ENCODE peak calls at places on chromosome 11, in ten cellular contexts. B is NCI-H1930; G is hippocampal formation; A is naive B cell; Z is heart right ventricle; D is NCI-H526 treated with DMSO at 0.1 percent for 48 hours; U is OCI-M1; Q is NCI-H774; Y is activated naive CD4-positive, alpha-beta T cell; X is activated T-cell treated with anti-CD3 and anti-CD28 coated beads, Interleukin-2, amount 50 U/mL, for 1 hour. I is an unnamed sample.

GRCh38 chr11:86174101-86175046 is 70.2 kb upstream of the EED start:
- DNase-seq in Y (no peak), D (no peak), Q (no peak), G (peak; percentile 15), Z (peak; percentile 91), U (peak; percentile 99), A (no peak), B (no peak), X (no peak), I (no peak)

GRCh38 chr11:107859459-107860239 is 1.1 kb upstream of the SLC35F2 start:
- DNase-seq in B (peak; percentile 18), Y (no peak), D (peak; percentile 75), Z (peak; percentile 11), Q (peak; percentile 60), X (peak; percentile 37), G (no peak), A (peak; percentile 17), U (peak; percentile 7), I (no peak)

GRCh38 chr11:129018991-129019390 is 76.3 kb upstream of the TP53AIP1 start:
- DNase-seq in Z (no peak), X (no peak), D (no peak), G (no peak), Y (no peak), A (no peak), U (no peak), Q (no peak), B (no peak), I (no peak)

GRCh38 chr11:74846770-74847169 is 98.1 kb downstream of the RNF169 start:
- DNase-seq in D (no peak), Y (no peak), Z (no peak), G (no peak), U (no peak), X (no peak), A (no peak), B (no peak), Q (no peak), I (no peak)

GRCh38 chr11:124276081-124276480 is 19.9 kb downstream of the OR8G5 start:
- DNase-seq in X (no peak), A (no peak), D (no peak), B (no peak), Q (no peak), Y (no peak), Z (no peak), U (peak; percentile 94), G (no peak), I (no peak)

GRCh38 chr11:126890561-126890960 is 110.0 kb downstream of the KIRREL3 start:
- DNase-seq in X (no peak), U (no peak), B (no peak), Q (no peak), Z (no peak), Y (no peak), G (peak; percentile 65), A (no peak), D (no peak), I (peak; percentile 84)

GRCh38 chr11:44909557-44909956 is 41.1 kb downstream of the TP53I11 start:
- DNase-seq in D (no peak), U (no peak), Z (no peak), Y (no peak), X (no peak), G (no peak), Q (no peak), B (no peak), A (no peak), I (no peak)

GRCh38 chr11:19980957-19981669 is 179.2 kb downstream of the DBX1 start:
- DNase-seq in U (peak; percentile 93), G (no peak), B (no peak), D (peak; percentile 72), X (no peak), Y (no peak), Q (peak; percentile 7), A (no peak), Z (no peak), I (no peak)

GRCh38 chr11:79054636-79055035 is 386.2 kb downstream of the TENM4 start:
- DNase-seq in U (no peak), A (no peak), Q (no peak), D (no peak), B (no peak), X (no peak), Z (no peak), G (no peak), Y (no peak), I (no peak)

GRCh38 chr11:44941286-44942021 is 9.2 kb downstream of the TP53I11 start:
- DNase-seq in Y (no peak), Z (no peak), U (no peak), A (no peak), X (no peak), D (no peak), Q (no peak), G (no peak), B (no peak), I (no peak)

GRCh38 chr11:250740-251299 is 14.0 kb downstream of the PSMD13 start:
- DNase-seq in X (peak; percentile 86), A (peak; percentile 74), Y (peak; percentile 46), B (no peak), D (no peak), G (peak; percentile 16), Q (no peak), U (peak; percentile 72), Z (peak; percentile 48), I (peak; percentile 29)

GRCh38 chr11:75771646-75772410 is 3.2 kb downstream of the DGAT2 start:
- DNase-seq in Y (no peak), X (no peak), D (no peak), G (no peak), B (no peak), U (peak; percentile 60), Z (no peak), A (no peak), Q (no peak), I (no peak)

GRCh38 chr11:68969386-68969785 is 11.4 kb downstream of the MRGPRD start:
- DNase-seq in Q (no peak), B (no peak), G (no peak), D (no peak), U (no peak), X (no peak), Z (no peak), A (no peak), Y (no peak), I (no peak)

GRCh38 chr11:116507849-116508695 is 264.7 kb downstream of the BUD13 start:
- DNase-seq in D (no peak), B (no peak), U (no peak), A (no peak), Q (no peak), Z (no peak), X (no peak), Y (no peak), G (no peak), I (no peak)

GRCh38 chr11:120715239-120715638 is 203.7 kb downstream of the GRIK4 start:
- DNase-seq in G (no peak), Y (no peak), A (no peak), U (peak; percentile 70), Q (no peak), Z (no peak), B (no peak), X (no peak), D (no peak), I (no peak)

GRCh38 chr11:119480375-119481020 is 57.5 kb upstream of the THY1 start:
- DNase-seq in A (no peak), B (no peak), X (no peak), Y (no peak), G (no peak), Z (no peak), Q (no peak), U (no peak), D (no peak), I (no peak)

GRCh38 chr11:111860257-111860656 is 11.1 kb downstream of the ALG9 start:
- DNase-seq in B (no peak), D (no peak), Q (no peak), U (no peak), Y (no peak), X (no peak), Z (no peak), G (no peak), A (no peak), I (no peak)

GRCh38 chr11:20192641-20193040 is 32.4 kb upstream of the DBX1 start:
- DNase-seq in X (no peak), Q (no peak), B (no peak), G (no peak), A (no peak), D (no peak), U (no peak), Y (no peak), Z (no peak), I (no peak)

GRCh38 chr11:13649619-13650018 is 18.8 kb upstream of the FAR1 start:
- DNase-seq in Y (no peak), Q (no peak), A (no peak), G (no peak), B (no peak), Z (no peak), X (no peak), D (no peak), U (no peak), I (no peak)

GRCh38 chr11:106468531-106468930 is 391.1 kb downstream of the AASDHPPT start:
- DNase-seq in B (no peak), G (no peak), Y (no peak), A (no peak), X (no peak), U (no peak), Q (no peak), D (no peak), Z (no peak), I (no peak)

GRCh38 chr11:130145328-130145812 is 14.2 kb upstream of the ST14 start:
- DNase-seq in Z (no peak), Q (no peak), B (no peak), D (no peak), X (no peak), U (peak; percentile 15), Y (no peak), A (no peak), G (no peak), I (no peak)

GRCh38 chr11:77202941-77203900 is 75.2 kb downstream of the MYO7A start:
- DNase-seq in D (no peak), Y (no peak), G (no peak), Q (no peak), U (no peak), B (no peak), X (peak; percentile 11), Z (no peak), A (no peak), I (no peak)

GRCh38 chr11:46294365-46295309 is 17.2 kb downstream of the CREB3L1 start:
- DNase-seq in U (no peak), Z (no peak), Y (no peak), G (no peak), X (no peak), A (no peak), D (no peak), B (no peak), Q (no peak), I (no peak)

I was measured in midbrain.